ENCODE peak calls at places on chromosomes 1 and 21, in ten cellular contexts. O is psoas muscle, K is AG04450, T is lower leg skin, W is endodermal cell, X is cardiac muscle cell, F is heart right ventricle, G is astrocyte of the spinal cord, A is HFF-Myc, P is PC-9. Q is an unnamed sample.

GRCh38 chr21:34890724-34891609 is 158.1 kb downstream of the RUNX1 start:
- DNase-seq in O (peak), K (no peak), T (no peak), W (peak), X (peak), F (no peak), G (peak), A (no peak), P (no peak), Q (no peak)

GRCh38 chr21:33266784-33267135 is 593 bp downstream of the IL10RB start:
- DNase-seq in O (no peak), K (no peak), T (no peak), W (no peak), X (no peak), F (no peak), G (no peak), A (no peak), P (no peak), Q (no peak)

GRCh38 chr1:38272515-38272914 is 225.9 kb upstream of the POU3F1 start:
- DNase-seq in O (no peak), K (no peak), T (no peak), W (no peak), X (no peak), F (no peak), G (no peak), A (no peak), P (no peak), Q (peak)

GRCh38 chr1:188584119-188584518 is 1755.4 kb downstream of the PLA2G4A start:
- DNase-seq in O (no peak), K (no peak), T (no peak), W (no peak), X (no peak), F (no peak), G (no peak), A (no peak), P (no peak), Q (no peak)

GRCh38 chr1:2248127-2248826 is 20.2 kb downstream of the SKI start:
- DNase-seq in O (peak), K (no peak), T (no peak), W (peak), X (no peak), F (no peak), G (no peak), A (no peak), P (no peak), Q (peak)

GRCh38 chr1:32101233-32101681 is 6.6 kb upstream of the KPNA6 start:
- DNase-seq in O (no peak), K (no peak), T (no peak), W (no peak), X (no peak), F (no peak), G (peak), A (peak), P (no peak), Q (no peak)

GRCh38 chr1:165228676-165229075 is 127.8 kb downstream of the LMX1A start:
- DNase-seq in O (no peak), K (no peak), T (no peak), W (peak), X (peak), F (no peak), G (no peak), A (no peak), P (no peak), Q (no peak)

GRCh38 chr1:167705250-167705649 is 16.5 kb upstream of the MPZL1 start:
- DNase-seq in O (no peak), K (no peak), T (no peak), W (peak), X (peak), F (no peak), G (no peak), A (no peak), P (no peak), Q (no peak)

GRCh38 chr21:29221259-29221744 is 77.4 kb upstream of the BACH1 start:
- DNase-seq in O (no peak), K (peak), T (no peak), W (no peak), X (no peak), F (no peak), G (peak), A (no peak), P (no peak), Q (no peak)

GRCh38 chr1:39919545-39919944 is 17.8 kb upstream of the MYCL start:
- DNase-seq in O (no peak), K (peak), T (no peak), W (peak), X (peak), F (no peak), G (peak), A (no peak), P (peak), Q (peak)

GRCh38 chr1:33143698-33144097 is 38.1 kb downstream of the TRIM62 start:
- DNase-seq in O (no peak), K (peak), T (no peak), W (no peak), X (no peak), F (no peak), G (peak), A (no peak), P (no peak), Q (no peak)

GRCh38 chr21:45258476-45258875 is 29.2 kb downstream of the POFUT2 start:
- DNase-seq in O (no peak), K (no peak), T (no peak), W (peak), X (no peak), F (no peak), G (no peak), A (no peak), P (no peak), Q (no peak)

GRCh38 chr1:53076721-53077598 is 14.9 kb downstream of the PODN start:
- DNase-seq in O (peak), K (no peak), T (no peak), W (no peak), X (no peak), F (peak), G (no peak), A (no peak), P (no peak), Q (no peak)

GRCh38 chr1:6209661-6210605 is 4.0 kb downstream of the RNF207 start:
- DNase-seq in O (no peak), K (no peak), T (no peak), W (peak), X (no peak), F (no peak), G (no peak), A (no peak), P (no peak), Q (no peak)

GRCh38 chr1:220484135-220484534 is 43.8 kb upstream of the MARK1 start:
- DNase-seq in O (no peak), K (no peak), T (no peak), W (no peak), X (no peak), F (no peak), G (no peak), A (no peak), P (no peak), Q (no peak)

GRCh38 chr1:207026177-207026576 is 6.4 kb downstream of the C1orf116 start:
- DNase-seq in O (no peak), K (no peak), T (no peak), W (no peak), X (no peak), F (no peak), G (no peak), A (no peak), P (no peak), Q (no peak)

GRCh38 chr1:198088360-198089071 is 68.3 kb upstream of the NEK7 start:
- DNase-seq in O (no peak), K (no peak), T (no peak), W (peak), X (peak), F (no peak), G (peak), A (no peak), P (peak), Q (no peak)

GRCh38 chr1:157723157-157723556 is 22.6 kb upstream of the FCRL3 start:
- DNase-seq in O (no peak), K (no peak), T (no peak), W (no peak), X (no peak), F (no peak), G (no peak), A (no peak), P (no peak), Q (no peak)

GRCh38 chr21:34088752-34089151 is 15.4 kb downstream of the MRPS6 start:
- DNase-seq in O (no peak), K (no peak), T (no peak), W (no peak), X (no peak), F (no peak), G (no peak), A (no peak), P (no peak), Q (no peak)

GRCh38 chr1:51736702-51737101 is 119.8 kb downstream of the OSBPL9 start:
- DNase-seq in O (no peak), K (peak), T (no peak), W (no peak), X (peak), F (no peak), G (peak), A (no peak), P (peak), Q (no peak)

GRCh38 chr1:168225476-168226190 is at the start of gene SFT2D2:
- DNase-seq in O (peak), K (no peak), T (peak), W (peak), X (peak), F (peak), G (peak), A (no peak), P (peak), Q (peak)

GRCh38 chr21:46569071-46569470 is 35.8 kb downstream of the S100B start:
- DNase-seq in O (no peak), K (no peak), T (no peak), W (no peak), X (no peak), F (no peak), G (no peak), A (no peak), P (no peak), Q (peak)

GRCh38 chr1:230220478-230220877 is 153.4 kb downstream of the GALNT2 start:
- DNase-seq in O (no peak), K (no peak), T (no peak), W (no peak), X (no peak), F (no peak), G (no peak), A (no peak), P (no peak), Q (no peak)

GRCh38 chr1:50474859-50475809 is 51.9 kb upstream of the DMRTA2 start:
- DNase-seq in O (no peak), K (no peak), T (no peak), W (peak), X (no peak), F (no peak), G (peak), A (no peak), P (no peak), Q (peak)

GRCh38 chr1:204075116-204075636 is 2.3 kb downstream of the SOX13 start:
- DNase-seq in O (no peak), K (no peak), T (no peak), W (peak), X (peak), F (peak), G (no peak), A (no peak), P (peak), Q (no peak)

GRCh38 chr1:48848035-48848434 is 71.3 kb upstream of the BEND5 start:
- DNase-seq in O (no peak), K (no peak), T (no peak), W (no peak), X (no peak), F (no peak), G (no peak), A (no peak), P (no peak), Q (no peak)

GRCh38 chr1:210527091-210527490 is 198.4 kb downstream of the HHAT start:
- DNase-seq in O (no peak), K (no peak), T (no peak), W (no peak), X (no peak), F (no peak), G (peak), A (no peak), P (no peak), Q (no peak)

GRCh38 chr1:12052008-12052573 is 11.0 kb upstream of the TNFRSF8 start:
- DNase-seq in O (peak), K (peak), T (peak), W (peak), X (no peak), F (peak), G (peak), A (peak), P (peak), Q (no peak)

GRCh38 chr1:203085528-203086406 is at the start of gene MYOG:
- DNase-seq in O (peak), K (no peak), T (no peak), W (peak), X (no peak), F (no peak), G (no peak), A (no peak), P (no peak), Q (no peak)

GRCh38 chr1:110421159-110421777 is 13.8 kb upstream of the LAMTOR5 start:
- DNase-seq in O (no peak), K (no peak), T (peak), W (no peak), X (no peak), F (no peak), G (peak), A (no peak), P (no peak), Q (no peak)

GRCh38 chr1:98102369-98103030 is 181.7 kb upstream of the DPYD start:
- DNase-seq in O (no peak), K (no peak), T (no peak), W (no peak), X (no peak), F (no peak), G (peak), A (peak), P (no peak), Q (no peak)

GRCh38 chr1:29984107-29984506 is 739.3 kb downstream of the MATN1 start:
- DNase-seq in O (no peak), K (no peak), T (no peak), W (peak), X (no peak), F (no peak), G (no peak), A (no peak), P (no peak), Q (no peak)

GRCh38 chr1:154405762-154406571 is 824 bp downstream of the IL6R start:
- DNase-seq in O (peak), K (no peak), T (peak), W (peak), X (peak), F (peak), G (peak), A (no peak), P (peak), Q (peak)

GRCh38 chr1:241648159-241648558 is 3.9 kb upstream of the WDR64 start:
- DNase-seq in O (no peak), K (no peak), T (no peak), W (no peak), X (no peak), F (no peak), G (no peak), A (no peak), P (no peak), Q (no peak)

GRCh38 chr1:185157599-185158469 is 867 bp downstream of the SWT1 start:
- DNase-seq in O (no peak), K (no peak), T (no peak), W (peak), X (peak), F (no peak), G (peak), A (no peak), P (no peak), Q (no peak)

GRCh38 chr1:70079546-70079945 is 125.8 kb downstream of the LRRC40 start:
- DNase-seq in O (no peak), K (no peak), T (no peak), W (no peak), X (no peak), F (no peak), G (no peak), A (no peak), P (no peak), Q (no peak)

GRCh38 chr1:228986093-228986904 is 251.0 kb downstream of the RHOU start:
- DNase-seq in O (peak), K (no peak), T (no peak), W (peak), X (no peak), F (peak), G (peak), A (no peak), P (no peak), Q (peak)

GRCh38 chr1:64493864-64494263 is 23.9 kb downstream of the CACHD1 start:
- DNase-seq in O (no peak), K (no peak), T (no peak), W (peak), X (peak), F (no peak), G (no peak), A (no peak), P (no peak), Q (no peak)
- H3K4me3 ChIP-seq in O (no peak), K (no peak), T (no peak), W (peak), X (no peak), F (no peak), G (no peak), A (no peak), P (no peak), Q (no peak)

DNA sequence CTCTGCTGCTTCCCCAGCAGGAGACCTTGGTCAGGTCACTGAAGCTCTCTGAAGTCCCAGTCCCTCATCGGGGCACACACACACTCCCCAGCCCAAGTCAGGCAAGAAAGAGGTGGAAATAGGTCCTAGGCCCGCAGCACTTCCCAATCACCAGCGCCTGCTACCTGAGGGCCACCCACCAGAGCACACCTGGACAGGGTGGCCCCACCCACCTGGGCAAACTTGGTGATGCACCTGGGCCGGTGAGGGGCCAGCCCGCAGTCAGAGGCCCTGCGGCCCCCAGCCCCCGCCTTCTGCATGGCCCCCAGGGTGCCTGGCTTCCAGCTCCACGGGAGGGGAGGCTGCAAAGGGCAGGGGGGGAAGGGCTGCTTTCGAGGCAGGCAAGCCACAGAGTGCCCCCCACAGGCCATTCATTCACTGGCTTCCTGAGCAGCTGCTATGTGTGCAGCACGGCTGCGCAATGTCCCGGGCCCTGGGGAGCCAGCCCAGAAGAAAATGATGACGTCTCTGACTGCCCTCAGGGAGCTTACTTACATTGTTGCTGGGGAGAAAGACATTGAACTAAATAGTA is 4.7 kb downstream of the SH2D5 start:
- DNase-seq in O (no peak), K (no peak), T (no peak), W (peak), X (no peak), F (no peak), G (no peak), A (no peak), P (no peak), Q (no peak)
- TF ChIP-seq CTCF in O (no peak), K (no peak), T (no peak), W (peak), X (no peak), F (no peak), G (peak), A (no peak), P (no peak), Q (no peak)

GRCh38 chr1:59150537-59151386 is 146.1 kb upstream of the FGGY start:
- DNase-seq in O (peak), K (peak), T (peak), W (peak), X (peak), F (peak), G (peak), A (peak), P (peak), Q (no peak)
- H3K4me3 ChIP-seq in O (peak), K (peak), T (no peak), W (no peak), X (no peak), F (peak), G (no peak), A (no peak), P (peak), Q (no peak)

GRCh38 chr1:10947691-10948462 is 64.6 kb upstream of the TARDBP start:
- DNase-seq in O (no peak), K (no peak), T (no peak), W (peak), X (no peak), F (no peak), G (no peak), A (no peak), P (no peak), Q (no peak)
- TF ChIP-seq CTCF in O (no peak), K (no peak), T (no peak), W (no peak), X (no peak), F (no peak), G (no peak), A (no peak), P (no peak), Q (no peak)

GRCh38 chr1:24704411-24705259 is 40.6 kb upstream of the CLIC4 start:
- DNase-seq in O (no peak), K (no peak), T (no peak), W (peak), X (no peak), F (no peak), G (peak), A (no peak), P (no peak), Q (no peak)
- H3K4me3 ChIP-seq in O (no peak), K (no peak), T (no peak), W (no peak), X (no peak), F (peak), G (no peak), A (no peak), P (no peak), Q (no peak)

GRCh38 chr1:245363821-245364220 is 209.0 kb downstream of the KIF26B start:
- DNase-seq in O (no peak), K (no peak), T (no peak), W (no peak), X (peak), F (no peak), G (peak), A (no peak), P (no peak), Q (no peak)
- TF ChIP-seq CTCF in O (no peak), K (peak), T (no peak), W (no peak), X (no peak), F (no peak), G (no peak), A (no peak), P (no peak), Q (no peak)

DNA sequence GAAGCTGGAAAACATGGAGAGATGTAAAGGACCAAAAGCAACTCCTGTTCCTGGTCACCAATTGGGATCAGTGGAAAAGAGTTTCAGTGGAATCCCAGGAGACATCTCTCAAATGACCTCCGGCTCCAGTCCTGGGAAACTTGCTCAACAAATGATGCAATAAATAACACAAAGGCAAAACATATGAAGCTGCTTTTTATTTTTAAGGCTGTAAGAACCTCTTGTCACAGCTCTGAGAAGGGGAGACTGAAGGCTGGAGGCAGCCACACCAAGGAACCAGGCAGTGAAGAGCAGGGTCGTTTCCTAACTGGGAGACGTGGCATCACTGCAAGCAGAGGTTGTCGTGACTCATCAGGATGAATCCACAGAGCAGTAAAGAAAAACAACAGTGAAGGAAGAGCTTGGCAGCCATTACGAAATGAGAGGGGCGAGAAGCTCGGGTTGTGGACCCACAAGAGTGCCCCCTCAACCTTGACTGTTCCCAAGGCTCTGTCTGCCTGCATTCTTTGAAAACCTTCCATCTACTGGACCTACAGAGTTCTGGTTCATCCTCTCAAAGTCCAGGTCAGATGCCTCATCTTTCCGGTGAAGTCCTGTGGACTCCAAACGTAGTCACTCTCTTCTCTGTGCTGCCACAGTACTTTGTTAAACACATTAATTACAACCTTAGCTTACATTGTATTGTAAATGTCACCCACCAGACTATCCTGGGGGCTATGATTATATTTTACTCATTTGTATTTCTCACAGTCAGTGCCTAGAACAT is 32.1 kb downstream of the JAK1 start:
- DNase-seq in O (peak), K (peak), T (peak), W (no peak), X (no peak), F (no peak), G (peak), A (no peak), P (no peak), Q (no peak)
- H3K4me3 ChIP-seq in O (peak), K (peak), T (no peak), W (no peak), X (no peak), F (peak), G (no peak), A (no peak), P (no peak), Q (no peak)

Q was measured in LNCaP clone FGC.